ENCODE peak calls at places on chromosomes 5 and 9, in five cellular contexts. One of them, this sample, is unnamed.

GRCh38 chr5:115098041-115098702 is 71.5 kb downstream of the TRIM36 start:
- DNase-seq in GDM1: peak
- DNase-seq in SW480: peak
- DNase-seq in HuH-7.5: no peak
- DNase-seq in stomach: no peak
- DNase-seq in this sample: peak

GRCh38 chr9:81032030-81032572 is 657.2 kb downstream of the TLE1 start:
- DNase-seq in stomach: no peak
- DNase-seq in SW480: no peak
- DNase-seq in HuH-7.5: no peak
- DNase-seq in GDM1: no peak
- DNase-seq in this sample: no peak

GRCh38 chr9:35277649-35278359 is 116.0 kb downstream of the UNC13B start:
- DNase-seq in GDM1: no peak
- DNase-seq in SW480: no peak
- DNase-seq in stomach: no peak
- DNase-seq in HuH-7.5: no peak
- DNase-seq in this sample: no peak

GRCh38 chr9:13361076-13361475 is 81.6 kb upstream of the MPDZ start:
- DNase-seq in GDM1: no peak
- DNase-seq in SW480: no peak
- DNase-seq in stomach: no peak
- DNase-seq in HuH-7.5: no peak
- DNase-seq in this sample: no peak

GRCh38 chr5:169805527-169805934 is 168.5 kb downstream of the DOCK2 start:
- DNase-seq in stomach: no peak
- DNase-seq in HuH-7.5: no peak
- DNase-seq in SW480: no peak
- DNase-seq in GDM1: no peak
- DNase-seq in this sample: no peak

GRCh38 chr9:124278054-124278540 is 20.3 kb downstream of the NEK6 start:
- DNase-seq in HuH-7.5: no peak
- DNase-seq in SW480: no peak
- DNase-seq in GDM1: no peak
- DNase-seq in stomach: no peak
- DNase-seq in this sample: no peak

GRCh38 chr5:149404746-149405549 is 25.9 kb upstream of the IL17B start:
- DNase-seq in GDM1: no peak
- DNase-seq in SW480: no peak
- DNase-seq in stomach: no peak
- DNase-seq in HuH-7.5: no peak
- DNase-seq in this sample: no peak

GRCh38 chr9:130845901-130846381 is 10.9 kb downstream of the ABL1 start:
- DNase-seq in stomach: no peak
- DNase-seq in GDM1: no peak
- DNase-seq in HuH-7.5: no peak
- DNase-seq in SW480: no peak
- DNase-seq in this sample: no peak

GRCh38 chr5:113223831-113224604 is 210.8 kb downstream of the TSSK1B start:
- DNase-seq in GDM1: no peak
- DNase-seq in SW480: no peak
- DNase-seq in HuH-7.5: no peak
- DNase-seq in stomach: no peak
- DNase-seq in this sample: no peak

This sample was measured in Kasumi-1.